ENCODE peak calls at places on chromosomes 4 and X, in nine cellular contexts. F is left lung, Z is cardiac muscle cell, X is lower lobe of right lung, Q is transverse colon, W is body of pancreas, E is mucosa of descending colon, J is Panc1, O is left ventricle myocardium inferior. T is an unnamed sample.

GRCh38 chrX:97322401-97322800 is 438.7 kb downstream of the RPA4 start:
- DNase-seq in F (no peak), Z (no peak), X (no peak), Q (no peak), W (no peak), E (no peak), J (no peak), O (no peak), T (no peak)

GRCh38 chr4:44256414-44256813 is 192.2 kb downstream of the KCTD8 start:
- DNase-seq in F (no peak), Z (peak; percentile 4), X (no peak), Q (no peak), W (no peak), E (no peak), J (no peak), O (no peak), T (no peak)

GRCh38 chrX:69232945-69233344 is 67.7 kb upstream of the PJA1 start:
- DNase-seq in F (no peak), Z (no peak), X (no peak), Q (no peak), W (no peak), E (no peak), J (no peak), O (no peak), T (no peak)

GRCh38 chr4:39255266-39255665 is 72.9 kb downstream of the WDR19 start:
- DNase-seq in F (no peak), Z (no peak), X (no peak), Q (no peak), W (no peak), E (no peak), J (peak; percentile 15), O (no peak), T (peak; percentile 28)

GRCh38 chr4:177251237-177251636 is 58.4 kb upstream of the NEIL3 start:
- DNase-seq in F (no peak), Z (no peak), X (no peak), Q (peak; percentile 15), W (no peak), E (peak; percentile 35), J (no peak), O (no peak), T (no peak)

GRCh38 chr4:80036949-80037348 is 36.1 kb downstream of the ANTXR2 start:
- DNase-seq in F (no peak), Z (peak; percentile 66), X (no peak), Q (no peak), W (no peak), E (no peak), J (no peak), O (no peak), T (no peak)

GRCh38 chr4:18075823-18076433 is 54.4 kb upstream of the LCORL start:
- DNase-seq in F (no peak), Z (no peak), X (no peak), Q (peak; percentile 27), W (peak; percentile 6), E (peak; percentile 24), J (no peak), O (peak; percentile 16), T (peak; percentile 2)

GRCh38 chrX:40003982-40004535 is 93.7 kb downstream of the BCOR start:
- DNase-seq in F (no peak), Z (no peak), X (no peak), Q (no peak), W (no peak), E (no peak), J (no peak), O (no peak), T (no peak)

GRCh38 chr4:76772498-76773106 is 125.3 kb downstream of the SOWAHB start:
- DNase-seq in F (no peak), Z (no peak), X (no peak), Q (no peak), W (no peak), E (no peak), J (no peak), O (no peak), T (no peak)

GRCh38 chr4:169251291-169252235 is 19.2 kb downstream of the SH3RF1 start:
- DNase-seq in F (no peak), Z (no peak), X (no peak), Q (peak; percentile 51), W (no peak), E (no peak), J (no peak), O (no peak), T (peak; percentile 60)

GRCh38 chr4:128525939-128526630 is 238.5 kb upstream of the PGRMC2 start:
- DNase-seq in F (no peak), Z (no peak), X (no peak), Q (no peak), W (peak; percentile 42), E (no peak), J (no peak), O (no peak), T (peak; percentile 24)

GRCh38 chr4:176400816-176401461 is 81.2 kb downstream of the SPCS3 start:
- DNase-seq in F (no peak), Z (no peak), X (no peak), Q (no peak), W (no peak), E (no peak), J (peak; percentile 8), O (no peak), T (no peak)

GRCh38 chr4:172998527-172999469 is 169.8 kb upstream of the GALNT7 start:
- DNase-seq in F (no peak), Z (no peak), X (no peak), Q (no peak), W (no peak), E (no peak), J (no peak), O (no peak), T (peak; percentile 38)

GRCh38 chr4:151049430-151049884 is 34.4 kb upstream of the LRBA start:
- DNase-seq in F (no peak), Z (no peak), X (no peak), Q (no peak), W (no peak), E (no peak), J (no peak), O (no peak), T (no peak)

GRCh38 chrX:7215842-7216241 is 67.9 kb upstream of the PUDP start:
- DNase-seq in F (no peak), Z (no peak), X (no peak), Q (no peak), W (no peak), E (no peak), J (no peak), O (no peak), T (peak; percentile 77)
- H3K4me1 ChIP-seq in F (no peaks in the 10 kb centered on the region), Z (no peaks in the 10 kb centered on the region), X (no peaks in the 10 kb centered on the region), Q (no peaks in the 10 kb centered on the region), W (no peaks in the 10 kb centered on the region), E (no peaks in the 10 kb centered on the region), J (no peaks in the 10 kb centered on the region), O (no peaks in the 10 kb centered on the region), T (peaks cover 68% of the 10 kb centered on the region)

DNA sequence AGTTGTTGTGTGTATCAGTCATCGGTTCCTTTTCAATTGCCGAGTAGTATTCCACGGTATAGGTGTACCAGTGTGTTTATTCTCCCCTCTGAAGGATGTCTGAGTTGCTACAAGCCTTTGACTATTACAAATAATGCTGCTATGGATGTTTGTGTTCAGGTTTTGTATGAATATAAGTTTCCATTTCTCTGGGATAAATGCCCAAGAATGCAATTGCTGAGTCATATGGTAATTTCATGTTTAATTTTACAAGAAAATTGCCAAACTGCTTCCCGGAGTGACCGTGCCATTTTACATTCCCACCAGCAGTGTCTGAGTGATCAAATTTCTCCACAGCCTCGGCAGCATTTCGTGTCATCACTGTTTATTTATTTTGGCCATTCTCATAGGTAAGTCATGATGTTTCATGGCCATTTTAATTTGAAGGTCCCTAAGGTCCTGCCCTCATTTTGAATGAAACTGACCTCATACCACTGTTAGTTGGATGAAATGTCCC is 73.9 kb downstream of the IRF2 start:
- DNase-seq in F (no peak), Z (no peak), X (no peak), Q (no peak), W (peak; percentile 30), E (no peak), J (peak; percentile 60), O (no peak), T (peak; percentile 42)
- TF ChIP-seq CTCF in F (no peak), Z (peak; percentile 34), X (no peak), Q (no peak), W (peak; percentile 11), E (no peak), J (no peak), O (no peak), T (no peak)

GRCh38 chr4:3497095-3497494 is 34.0 kb downstream of the DOK7 start:
- DNase-seq in F (no peak), Z (no peak), X (no peak), Q (no peak), W (no peak), E (no peak), J (no peak), O (no peak), T (no peak)

GRCh38 chr4:3496021-3496420 is 32.9 kb downstream of the DOK7 start:
- DNase-seq in F (no peak), Z (no peak), X (no peak), Q (no peak), W (no peak), E (no peak), J (no peak), O (no peak), T (no peak)

GRCh38 chr4:3493720-3494492 is 30.8 kb downstream of the DOK7 start:
- DNase-seq in F (no peak), Z (no peak), X (no peak), Q (no peak), W (no peak), E (no peak), J (no peak), O (no peak), T (no peak)

GRCh38 chr4:3494501-3494900 is 31.4 kb downstream of the DOK7 start:
- DNase-seq in F (no peak), Z (peak; percentile 31), X (no peak), Q (no peak), W (no peak), E (no peak), J (no peak), O (no peak), T (no peak)

GRCh38 chr4:3495341-3495975 is 32.4 kb downstream of the DOK7 start:
- DNase-seq in F (no peak), Z (no peak), X (no peak), Q (no peak), W (no peak), E (no peak), J (no peak), O (no peak), T (no peak)
- H3K4me1 ChIP-seq in F (no peaks in the 10 kb centered on the region), Z (peaks cover 7% of the 10 kb centered on the region), X (no peaks in the 10 kb centered on the region), Q (no peaks in the 10 kb centered on the region), W (no peaks in the 10 kb centered on the region), E (no peaks in the 10 kb centered on the region), J (no peaks in the 10 kb centered on the region), O (peaks cover 57% of the 10 kb centered on the region), T (no peaks in the 10 kb centered on the region)

DNA sequence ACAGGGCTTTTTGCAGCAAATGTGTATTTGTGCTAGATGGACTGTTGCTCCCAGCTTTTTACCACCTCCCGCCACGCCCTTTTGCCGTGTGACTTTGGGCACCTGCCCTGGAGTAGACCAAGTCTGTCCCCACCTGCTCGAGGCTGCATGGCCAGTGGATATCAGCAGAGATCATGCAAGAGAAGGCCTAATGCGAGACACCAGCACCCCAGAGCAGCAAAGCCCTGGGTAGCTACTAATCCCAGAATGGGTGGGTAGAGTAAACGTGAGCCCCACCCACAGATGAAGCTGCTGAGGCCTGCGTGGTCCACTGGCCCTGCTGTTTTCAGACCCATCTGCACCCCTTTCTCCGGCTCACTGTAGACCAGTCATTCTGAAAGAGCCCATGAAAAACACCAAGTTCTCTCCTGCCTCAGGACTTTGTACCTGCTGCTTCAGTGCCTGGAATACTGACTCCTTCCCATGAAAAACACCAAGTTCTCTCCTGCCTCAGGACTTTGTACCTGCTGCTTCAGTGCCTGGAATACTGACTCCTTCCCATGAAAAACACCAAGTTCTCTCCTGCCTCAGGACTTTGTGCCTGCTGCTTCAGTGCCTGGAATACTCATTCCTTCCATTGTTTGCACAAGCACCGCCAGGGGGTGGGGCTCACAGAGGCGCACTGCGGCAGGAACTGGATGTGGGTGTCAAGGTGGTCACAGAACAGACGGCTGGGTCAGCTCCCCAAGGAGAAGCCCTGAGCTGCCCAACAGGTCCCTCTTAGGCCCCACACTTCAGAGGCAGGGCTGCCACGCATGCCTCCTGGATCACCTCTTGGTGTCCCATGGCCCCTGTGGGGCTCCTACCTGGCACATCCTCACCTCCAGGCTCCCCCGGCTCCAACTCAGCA is 5.1 kb upstream of the TNIP2 start:
- DNase-seq in F (peak; percentile 50), Z (no peak), X (peak; percentile 61), Q (peak; percentile 85), W (peak; percentile 87), E (peak; percentile 87), J (no peak), O (no peak), T (peak; percentile 57)
- TF ChIP-seq CTCF in F (no peak), Z (no peak), X (peak; percentile 14), Q (no peak), W (peak; percentile 33), E (no peak), J (no peak), O (peak; percentile 24), T (no peak)